ENCODE peak calls at places on chromosomes 4 and X, in seven cellular contexts. T, S, Y, P, M, A and K are unnamed samples.
A peak's percentile ranks its signal among the peaks of the same experiment; 100 is the strongest.

GRCh38 chr4:555566-556275 is 20.4 kb downstream of the TMEM271 start:
- DNase-seq in T (no peak), S (no peak), Y (no peak), P (no peak), M (no peak), A (no peak), K (no peak)

GRCh38 chr4:63169836-63170235 is 1239.4 kb downstream of the TECRL start:
- DNase-seq in T (no peak), S (no peak), Y (no peak), P (no peak), M (no peak), A (no peak), K (no peak)

GRCh38 chr4:61200991-61201526 is 933 bp downstream of the ADGRL3 start:
- DNase-seq in T (no peak), S (peak; percentile 14), Y (no peak), P (no peak), M (no peak), A (no peak), K (no peak)

GRCh38 chr4:148770848-148771247 is 328.6 kb upstream of the NR3C2 start:
- DNase-seq in T (no peak), S (no peak), Y (no peak), P (no peak), M (no peak), A (no peak), K (no peak)

GRCh38 chr4:148330724-148331123 is 111.5 kb downstream of the NR3C2 start:
- DNase-seq in T (no peak), S (no peak), Y (no peak), P (no peak), M (no peak), A (no peak), K (no peak)

GRCh38 chr4:41359069-41359769 is 102.5 kb downstream of the UCHL1 start:
- DNase-seq in T (no peak), S (no peak), Y (no peak), P (no peak), M (peak; percentile 42), A (peak; percentile 25), K (peak; percentile 60)

GRCh38 chrX:368811-369562 is 17.7 kb downstream of the PPP2R3B start:
- DNase-seq in T (no peak), S (no peak), Y (no peak), P (no peak), M (no peak), A (no peak), K (peak; percentile 53)

GRCh38 chr4:159171287-159171686 is 68.4 kb downstream of the RAPGEF2 start:
- DNase-seq in T (no peak), S (peak; percentile 33), Y (no peak), P (no peak), M (no peak), A (no peak), K (no peak)

GRCh38 chrX:21806691-21807090 is 32.7 kb upstream of the MBTPS2 start:
- DNase-seq in T (peak; percentile 36), S (peak; percentile 44), Y (no peak), P (no peak), M (no peak), A (no peak), K (no peak)

GRCh38 chrX:150508461-150509367 is 59.7 kb upstream of the MTM1 start:
- DNase-seq in T (no peak), S (no peak), Y (no peak), P (no peak), M (peak; percentile 33), A (peak; percentile 80), K (no peak)

GRCh38 chr4:184873039-184873438 is 47.3 kb upstream of the ACSL1 start:
- DNase-seq in T (no peak), S (no peak), Y (no peak), P (no peak), M (no peak), A (no peak), K (no peak)

GRCh38 chr4:34720563-34720962 is 1523.8 kb downstream of the ARAP2 start:
- DNase-seq in T (peak; percentile 29), S (peak; percentile 55), Y (no peak), P (no peak), M (no peak), A (no peak), K (no peak)

GRCh38 chr4:28256295-28256694 is 1395.7 kb downstream of the STIM2 start:
- DNase-seq in T (no peak), S (no peak), Y (no peak), P (no peak), M (no peak), A (no peak), K (no peak)

GRCh38 chr4:71259911-71260331 is 78.9 kb upstream of the SLC4A4 start:
- DNase-seq in T (no peak), S (no peak), Y (no peak), P (no peak), M (no peak), A (no peak), K (no peak)

GRCh38 chr4:20251796-20252655 is at the start of gene SLIT2:
- DNase-seq in T (peak; percentile 40), S (peak; percentile 82), Y (peak; percentile 13), P (peak; percentile 93), M (peak; percentile 74), A (peak; percentile 80), K (peak; percentile 86)

GRCh38 chrX:68693481-68694410 is 46.3 kb downstream of the STARD8 start:
- DNase-seq in T (no peak), S (peak; percentile 29), Y (no peak), P (no peak), M (peak; percentile 70), A (peak; percentile 82), K (peak; percentile 87)

GRCh38 chr4:123631699-123632098 is 235.1 kb downstream of the SPRY1 start:
- DNase-seq in T (no peak), S (peak; percentile 62), Y (no peak), P (no peak), M (no peak), A (no peak), K (no peak)